ENCODE peak calls at places on chromosomes 16 and 17, in four cellular contexts. J is A549, M is SK-N-SH, S is GM12878. G is an unnamed sample.

GRCh38 chr17:44216173-44216572 is 3.3 kb downstream of the UBTF start:
- DNase-seq in J (no peak), M (no peak), S (peak; percentile 71), G (no peak)

GRCh38 chr16:73183678-73184092 is 135.8 kb upstream of the ZFHX3 start:
- DNase-seq in J (no peak), M (peak; percentile 72), S (no peak), G (no peak)

GRCh38 chr17:79977711-79978544 is 57.7 kb downstream of the TBC1D16 start:
- DNase-seq in J (no peak), M (peak; percentile 26), S (no peak), G (no peak)

GRCh38 chr17:59366773-59367656 is 35.6 kb downstream of the YPEL2 start:
- DNase-seq in J (no peak), M (no peak), S (no peak), G (peak; percentile 98)

GRCh38 chr16:8869212-8869987 is 594 bp upstream of the CARHSP1 start:
- DNase-seq in J (no peak), M (peak; percentile 78), S (no peak), G (peak; percentile 65)

GRCh38 chr16:71817690-71818089 is 9.1 kb upstream of the AP1G1 start:
- DNase-seq in J (no peak), M (no peak), S (no peak), G (no peak)

GRCh38 chr17:48451489-48451888 is 21.5 kb upstream of the SKAP1 start:
- DNase-seq in J (no peak), M (no peak), S (no peak), G (no peak)

GRCh38 chr17:70668276-70668937 is 499.1 kb downstream of the KCNJ2 start:
- DNase-seq in J (no peak), M (no peak), S (no peak), G (no peak)

GRCh38 chr17:3526491-3526890 is 31.1 kb downstream of the TRPV3 start:
- DNase-seq in J (no peak), M (no peak), S (no peak), G (no peak)

GRCh38 chr17:58310511-58311428 is 17.8 kb downstream of the TSPOAP1 start:
- DNase-seq in J (no peak), M (peak; percentile 30), S (no peak), G (no peak)

GRCh38 chr17:41404024-41404651 is 6.7 kb upstream of the KRT31 start:
- DNase-seq in J (peak; percentile 77), M (no peak), S (no peak), G (peak; percentile 95)

GRCh38 chr16:86772671-86773338 is 194.5 kb downstream of the FOXL1 start:
- DNase-seq in J (no peak), M (no peak), S (no peak), G (no peak)

GRCh38 chr17:55717432-55717831 is 5.2 kb downstream of the TMEM100 start:
- DNase-seq in J (no peak), M (no peak), S (no peak), G (no peak)

GRCh38 chr16:22075043-22075757 is 17.1 kb upstream of the VWA3A start:
- DNase-seq in J (no peak), M (no peak), S (no peak), G (no peak)

GRCh38 chr16:7324306-7324705 is 8.3 kb upstream of the RBFOX1 start:
- DNase-seq in J (no peak), M (no peak), S (no peak), G (no peak)

GRCh38 chr17:64689106-64689505 is 27.0 kb upstream of the SMURF2 start:
- DNase-seq in J (no peak), M (no peak), S (no peak), G (peak; percentile 34)

GRCh38 chr17:71922439-71922838 is 198.4 kb upstream of the SOX9 start:
- DNase-seq in J (no peak), M (no peak), S (peak; percentile 20), G (no peak)

GRCh38 chr16:17364319-17365210 is 106.2 kb downstream of the XYLT1 start:
- DNase-seq in J (no peak), M (peak; percentile 25), S (no peak), G (no peak)

GRCh38 chr16:75632857-75633256 is 9.8 kb upstream of the ADAT1 start:
- DNase-seq in J (no peak), M (no peak), S (no peak), G (no peak)

GRCh38 chr16:1532081-1532760 is 1.2 kb upstream of the TMEM204 start:
- DNase-seq in J (no peak), M (no peak), S (no peak), G (no peak)

GRCh38 chr17:49193513-49194296 is 16.7 kb downstream of the GNGT2 start:
- DNase-seq in J (peak; percentile 91), M (peak; percentile 56), S (peak; percentile 98), G (no peak)

GRCh38 chr16:81937305-81938038 is 73.8 kb downstream of the SDR42E1 start:
- DNase-seq in J (no peak), M (no peak), S (no peak), G (no peak)

GRCh38 chr16:14958323-14958600 is 16.6 kb upstream of the PDXDC1 start:
- DNase-seq in J (no peak), M (no peak), S (no peak), G (no peak)

GRCh38 chr17:76204277-76204676 is 36.0 kb downstream of the RNF157 start:
- DNase-seq in J (peak; percentile 75), M (no peak), S (no peak), G (peak; percentile 43)

GRCh38 chr17:19975601-19976000 is 2.0 kb downstream of the AKAP10 start:
- DNase-seq in J (no peak), M (no peak), S (no peak), G (no peak)

GRCh38 chr17:38536661-38537060 is 69.1 kb downstream of the SRCIN1 start:
- DNase-seq in J (no peak), M (no peak), S (no peak), G (no peak)

GRCh38 chr16:71467810-71468209 is 5.8 kb upstream of the ZNF23 start:
- DNase-seq in J (no peak), M (no peak), S (no peak), G (peak; percentile 37)

GRCh38 chr17:79294459-79295071 is 219.9 kb downstream of the ENGASE start:
- DNase-seq in J (peak; percentile 51), M (no peak), S (no peak), G (peak; percentile 36)

GRCh38 chr17:652310-652709 is 62.3 kb downstream of the VPS53 start:
- DNase-seq in J (no peak), M (no peak), S (no peak), G (no peak)
- TF ChIP-seq PBX3 in J (no peak), M (no peak), S (no peak), G (no peak)

GRCh38 chr17:60559995-60560859 is 34.2 kb upstream of the APPBP2 start:
- DNase-seq in J (no peak), M (no peak), S (no peak), G (peak; percentile 92)
- TF ChIP-seq PBX3 in J (no peak), M (no peak), S (no peak), G (no peak)

GRCh38 chr16:24255446-24256352 is at the start of gene CACNG3:
- DNase-seq in J (peak; percentile 10), M (peak; percentile 37), S (no peak), G (peak; percentile 37)
- TF ChIP-seq PBX3 in J (no peak), M (no peak), S (no peak), G (no peak)

GRCh38 chr17:82332669-82333278 is 792 bp downstream of the SECTM1 start:
- DNase-seq in J (peak; percentile 69), M (peak; percentile 78), S (no peak), G (no peak)
- TF ChIP-seq PBX3 in J (no peak), M (no peak), S (no peak), G (no peak)

DNA sequence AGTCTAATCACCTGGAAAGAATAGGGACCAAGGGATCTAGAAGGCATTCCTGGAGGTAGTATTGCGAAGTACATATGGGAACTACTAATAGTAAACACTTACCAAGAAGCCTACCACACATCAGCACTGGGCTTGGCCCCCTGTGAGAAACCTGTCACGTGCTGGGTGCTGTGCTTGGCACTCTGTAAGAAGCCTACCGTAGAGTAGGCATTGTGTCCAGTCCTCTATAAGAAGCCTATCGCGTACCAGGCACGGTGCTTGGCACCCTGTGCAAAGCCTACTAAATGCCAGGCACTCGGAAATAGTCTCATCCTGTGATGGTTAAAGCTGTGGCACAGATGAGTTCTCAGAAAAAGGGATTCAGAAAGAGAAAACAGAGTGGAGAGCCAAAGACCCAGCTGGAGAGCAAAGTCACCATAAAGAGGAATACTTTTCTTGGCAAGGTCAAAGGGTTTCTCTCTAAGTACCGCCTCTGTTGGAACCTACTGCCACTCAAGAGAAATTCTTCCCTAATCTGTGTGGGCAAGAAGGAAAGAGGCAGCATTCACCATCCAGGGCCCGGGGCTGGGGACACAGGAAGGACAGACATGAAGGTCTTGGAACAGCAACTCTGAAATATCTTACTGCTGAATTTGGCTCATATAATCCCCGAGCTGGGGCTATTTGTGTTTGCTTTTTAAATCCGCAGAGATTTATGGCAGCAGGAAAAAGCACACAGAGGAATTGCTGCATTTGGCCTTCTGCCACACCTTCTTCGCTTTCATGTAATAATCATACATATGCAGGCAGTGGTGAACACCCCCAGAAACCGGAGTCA is 81.8 kb downstream of the VAT1L start:
- DNase-seq in J (no peak), M (no peak), S (no peak), G (no peak)
- TF ChIP-seq PBX3 in J (no peak), M (no peak), S (no peak), G (no peak)

GRCh38 chr17:21166599-21167265 is 40.0 kb downstream of the DHRS7B start:
- DNase-seq in J (no peak), M (no peak), S (no peak), G (no peak)
- TF ChIP-seq PBX3 in J (no peak), M (no peak), S (no peak), G (no peak)

GRCh38 chr17:40063034-40063765 is 435 bp downstream of the THRA start:
- DNase-seq in J (no peak), M (peak; percentile 82), S (no peak), G (peak; percentile 41)
- TF ChIP-seq PBX3 in J (no peak), M (no peak), S (no peak), G (no peak)

GRCh38 chr16:57755726-57756423 is 20.3 kb downstream of the KATNB1 start:
- DNase-seq in J (no peak), M (no peak), S (no peak), G (no peak)
- TF ChIP-seq PBX3 in J (no peak), M (no peak), S (no peak), G (no peak)